ENCODE peak calls at places on chromosome 6, in four cellular contexts. M is body of pancreas, D is small intestine, S is Peyer's patch. U is an unnamed sample. For H3K4me1, the result is how much of the 10 kb centered on the place peaks cover.

GRCh38 chr6:160180706-160181105 is 59.1 kb downstream of the SLC22A1 start:
- DNase-seq in M (no peak), D (no peak), S (no peak), U (no peak)

GRCh38 chr6:3869632-3870527 is 20.7 kb downstream of the FAM50B start:
- DNase-seq in M (peak), D (peak), S (peak), U (peak)

GRCh38 chr6:35203680-35204079 is 10.1 kb upstream of the SCUBE3 start:
- DNase-seq in M (no peak), D (no peak), S (no peak), U (no peak)

GRCh38 chr6:43368517-43369160 is 808 bp downstream of the ZNF318 start:
- DNase-seq in M (peak), D (peak), S (peak), U (peak)

GRCh38 chr6:69816017-69816416 is 19.2 kb upstream of the LMBRD1 start:
- DNase-seq in M (no peak), D (no peak), S (no peak), U (no peak)

GRCh38 chr6:125215252-125215819 is 61.8 kb downstream of the TPD52L1 start:
- DNase-seq in M (no peak), D (no peak), S (no peak), U (no peak)

GRCh38 chr6:37324131-37325033 is 29.4 kb upstream of the RNF8 start:
- DNase-seq in M (no peak), D (peak), S (peak), U (no peak)

GRCh38 chr6:137867685-137868509 is 838 bp downstream of the TNFAIP3 start:
- DNase-seq in M (peak), D (peak), S (peak), U (peak)

GRCh38 chr6:139373928-139374356 is 506 bp downstream of the CITED2 start:
- DNase-seq in M (no peak), D (no peak), S (peak), U (no peak)

GRCh38 chr6:27896398-27896796 is 15.8 kb downstream of the OR2B2 start:
- DNase-seq in M (no peak), D (no peak), S (no peak), U (no peak)

GRCh38 chr6:138972226-138972665 is 15.8 kb downstream of the REPS1 start:
- DNase-seq in M (no peak), D (no peak), S (no peak), U (no peak)

GRCh38 chr6:141488466-141488865 is 644.3 kb upstream of the GJE1 start:
- DNase-seq in M (no peak), D (no peak), S (no peak), U (no peak)

GRCh38 chr6:119535332-119535731 is 185.8 kb upstream of the MAN1A1 start:
- DNase-seq in M (no peak), D (no peak), S (no peak), U (no peak)

GRCh38 chr6:167435209-167435728 is 110.4 kb downstream of the TTLL2 start:
- DNase-seq in M (no peak), D (no peak), S (no peak), U (no peak)

GRCh38 chr6:72650081-72650745 is 28.3 kb downstream of the KCNQ5 start:
- DNase-seq in M (no peak), D (no peak), S (no peak), U (no peak)

GRCh38 chr6:72746276-72746675 is 124.4 kb downstream of the KCNQ5 start:
- DNase-seq in M (no peak), D (no peak), S (no peak), U (no peak)

GRCh38 chr6:157976345-157977175 is 5.1 kb upstream of the SYNJ2 start:
- DNase-seq in M (no peak), D (no peak), S (no peak), U (no peak)

GRCh38 chr6:4367643-4368042 is 232.3 kb upstream of the ECI2 start:
- DNase-seq in M (no peak), D (no peak), S (no peak), U (no peak)

GRCh38 chr6:3321875-3322274 is 63.1 kb downstream of the PSMG4 start:
- DNase-seq in M (no peak), D (no peak), S (no peak), U (no peak)

GRCh38 chr6:111061493-111061892 is 25.8 kb upstream of the SLC16A10 start:
- DNase-seq in M (no peak), D (no peak), S (no peak), U (no peak)

GRCh38 chr6:157170535-157170934 is 152.8 kb downstream of the TMEM242 start:
- DNase-seq in M (no peak), D (no peak), S (no peak), U (no peak)

GRCh38 chr6:104639671-104640070 is 220.0 kb downstream of the HACE1 start:
- DNase-seq in M (no peak), D (no peak), S (no peak), U (no peak)

GRCh38 chr6:20331625-20332024 is 70.1 kb upstream of the E2F3 start:
- DNase-seq in M (no peak), D (no peak), S (no peak), U (no peak)
- H3K4me3 ChIP-seq in M (no peak), D (no peak), S (no peak), U (no peak)

GRCh38 chr6:46637933-46638332 is 14.7 kb downstream of the CYP39A1 start:
- DNase-seq in M (no peak), D (no peak), S (no peak), U (no peak)

GRCh38 chr6:46642928-46643751 is 9.5 kb downstream of the CYP39A1 start:
- DNase-seq in M (no peak), D (no peak), S (no peak), U (no peak)

GRCh38 chr6:46637145-46637544 is 15.5 kb downstream of the CYP39A1 start:
- DNase-seq in M (no peak), D (no peak), S (no peak), U (no peak)

GRCh38 chr6:46635462-46635861 is 17.2 kb downstream of the CYP39A1 start:
- DNase-seq in M (no peak), D (no peak), S (no peak), U (no peak)

DNA sequence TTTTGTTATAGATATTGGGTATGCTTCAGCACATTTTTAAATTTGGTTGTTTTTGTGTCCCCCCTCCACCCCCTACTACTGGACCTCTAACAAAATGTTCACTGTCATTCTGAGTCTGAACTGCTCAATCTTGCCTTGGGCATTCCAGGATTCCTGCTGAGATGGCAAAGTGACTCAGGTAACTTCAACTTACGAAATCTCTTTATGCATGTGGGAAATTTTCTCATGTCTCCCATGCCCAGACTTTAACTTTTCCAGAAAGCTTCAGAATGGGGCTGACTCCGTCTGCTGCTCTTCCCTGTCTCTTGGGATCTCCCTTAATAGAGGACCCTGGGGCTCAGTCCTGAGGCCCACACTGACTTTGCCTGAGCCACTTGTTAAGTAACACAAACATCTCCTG is 14.0 kb downstream of the CYP39A1 start:
- DNase-seq in M (no peak), D (no peak), S (no peak), U (no peak)
- H3K4me1 ChIP-seq in M (under half), D (under half), S (under half), U (under half)

DNA sequence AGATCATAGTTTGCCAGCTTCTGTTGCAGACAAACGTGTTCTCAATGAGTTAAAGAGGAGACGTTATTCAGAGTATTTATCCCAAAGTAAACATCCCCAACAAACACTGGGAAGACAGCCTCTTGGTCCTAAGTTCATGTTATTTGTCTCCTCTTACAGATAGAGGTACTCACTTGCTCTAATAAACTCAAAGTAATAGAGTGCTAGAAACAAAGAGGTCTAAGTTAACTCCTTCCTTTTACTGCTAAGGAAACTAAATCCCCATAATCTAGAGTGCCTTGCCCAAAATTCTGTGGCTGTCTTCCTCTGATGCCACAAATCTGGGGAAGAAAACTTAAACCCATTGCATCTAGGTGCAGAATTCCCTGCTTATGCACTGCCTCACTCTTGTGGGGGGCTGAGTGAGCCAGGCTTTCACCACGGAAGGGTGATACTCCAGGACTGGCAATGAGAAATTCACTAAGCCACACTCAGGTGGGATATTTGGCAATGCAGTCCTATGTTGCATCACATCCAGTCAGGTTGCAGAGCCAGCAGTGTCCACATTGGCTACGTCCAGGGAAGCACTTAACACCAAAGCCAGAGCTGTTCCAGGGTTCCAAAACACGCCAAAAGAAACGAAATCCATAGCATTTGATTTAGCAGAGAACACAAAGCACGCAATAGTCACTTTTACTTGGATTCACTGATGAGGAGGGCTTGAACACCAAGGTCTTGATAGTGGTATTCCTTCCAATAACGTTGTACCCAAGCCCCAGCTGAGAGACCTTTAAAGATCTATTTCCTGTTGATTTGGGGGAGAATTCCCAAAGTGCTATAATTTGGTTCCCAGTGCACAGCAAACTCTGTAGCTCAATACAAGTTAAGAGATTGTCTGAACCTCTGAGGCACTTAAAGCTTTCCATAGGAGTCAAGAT is 81.0 kb upstream of the FOXQ1 start:
- DNase-seq in M (no peak), D (no peak), S (no peak), U (no peak)
- H3K4me3 ChIP-seq in M (no peak), D (no peak), S (no peak), U (no peak)

GRCh38 chr6:85458184-85458583 is 8.3 kb downstream of the NT5E start:
- DNase-seq in M (no peak), D (no peak), S (no peak), U (no peak)
- H3K4me1 ChIP-seq in M (under half), D (under half), S (under half), U (under half)

DNA sequence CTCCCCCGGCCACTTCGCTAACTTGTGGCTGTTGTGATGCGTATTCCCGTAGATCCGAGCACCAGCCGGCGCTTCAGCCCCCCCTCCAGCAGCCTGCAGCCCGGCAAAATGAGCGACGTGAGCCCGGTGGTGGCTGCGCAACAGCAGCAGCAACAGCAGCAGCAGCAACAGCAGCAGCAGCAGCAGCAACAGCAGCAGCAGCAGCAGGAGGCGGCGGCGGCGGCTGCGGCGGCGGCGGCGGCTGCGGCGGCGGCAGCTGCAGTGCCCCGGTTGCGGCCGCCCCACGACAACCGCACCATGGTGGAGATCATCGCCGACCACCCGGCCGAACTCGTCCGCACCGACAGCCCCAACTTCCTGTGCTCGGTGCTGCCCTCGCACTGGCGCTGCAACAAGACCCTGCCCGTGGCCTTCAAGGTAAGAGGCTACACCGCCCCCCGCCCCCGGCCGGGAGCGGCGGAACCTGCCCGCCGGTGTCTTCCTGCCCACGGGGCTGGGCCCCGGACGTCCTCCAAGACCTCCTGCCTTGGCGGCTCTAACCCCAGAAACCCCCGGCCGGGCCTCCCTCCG is 44.9 kb upstream of the SUPT3H start:
- DNase-seq in M (peak), D (no peak), S (peak), U (peak)
- H3K4me3 ChIP-seq in M (peak), D (peak), S (peak), U (peak)

DNA sequence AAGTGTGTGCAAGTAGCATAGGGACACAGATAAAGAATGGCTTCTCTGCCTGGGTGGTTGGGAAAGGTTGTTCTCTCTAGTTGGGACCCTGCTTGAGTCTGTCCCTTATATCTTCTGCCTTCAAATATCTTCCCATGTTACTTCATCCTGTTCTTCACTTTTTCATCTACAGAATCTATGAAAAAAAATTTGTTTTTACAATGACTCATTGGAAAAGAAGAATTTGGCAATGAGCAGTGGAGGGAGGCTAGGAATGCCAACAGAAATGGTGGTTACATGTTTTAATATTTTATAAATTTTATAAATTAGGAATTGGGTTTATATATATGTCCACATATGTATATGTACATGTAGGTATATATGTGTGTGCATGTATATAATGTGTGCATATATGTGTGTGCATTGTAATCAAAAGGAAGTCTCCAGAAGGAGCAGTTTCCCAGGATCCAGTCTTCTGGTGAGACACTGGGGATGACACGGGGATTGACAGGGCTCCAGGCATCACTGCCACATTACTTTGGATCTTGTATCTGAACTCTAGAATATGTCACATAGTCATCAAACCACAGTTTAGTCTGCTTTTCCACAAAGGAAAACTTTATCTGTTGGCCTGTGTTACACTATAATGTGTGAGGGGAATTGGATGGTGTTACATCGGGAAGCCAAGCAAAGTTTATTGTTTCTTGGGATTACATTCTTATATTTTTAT is 75.3 kb upstream of the RIPOR2 start:
- DNase-seq in M (no peak), D (no peak), S (no peak), U (no peak)
- H3K4me1 ChIP-seq in M (under half), D (under half), S (under half), U (under half)

GRCh38 chr6:130466744-130467052 is 100.9 kb downstream of the TMEM200A start:
- DNase-seq in M (no peak), D (no peak), S (no peak), U (no peak)

GRCh38 chr6:130470777-130471176 is 105.0 kb downstream of the TMEM200A start:
- DNase-seq in M (no peak), D (no peak), S (no peak), U (no peak)

GRCh38 chr6:130467595-130467994 is 101.8 kb downstream of the TMEM200A start:
- DNase-seq in M (no peak), D (no peak), S (no peak), U (no peak)

GRCh38 chr6:130466052-130466743 is 100.4 kb downstream of the TMEM200A start:
- DNase-seq in M (no peak), D (no peak), S (no peak), U (no peak)

GRCh38 chr6:130467146-130467545 is 101.3 kb downstream of the TMEM200A start:
- DNase-seq in M (no peak), D (peak), S (no peak), U (no peak)
- H3K4me3 ChIP-seq in M (no peak), D (no peak), S (no peak), U (no peak)

GRCh38 chr6:16759646-16760535 is 1.4 kb downstream of the ATXN1 start:
- DNase-seq in M (peak), D (peak), S (peak), U (peak)
- H3K4me1 ChIP-seq in M (under half), D (under half), S (under half), U (under half)

GRCh38 chr6:45504947-45505346 is 127.2 kb upstream of the SUPT3H start:
- DNase-seq in M (no peak), D (no peak), S (no peak), U (no peak)
- H3K4me3 ChIP-seq in M (no peak), D (no peak), S (no peak), U (no peak)

DNA sequence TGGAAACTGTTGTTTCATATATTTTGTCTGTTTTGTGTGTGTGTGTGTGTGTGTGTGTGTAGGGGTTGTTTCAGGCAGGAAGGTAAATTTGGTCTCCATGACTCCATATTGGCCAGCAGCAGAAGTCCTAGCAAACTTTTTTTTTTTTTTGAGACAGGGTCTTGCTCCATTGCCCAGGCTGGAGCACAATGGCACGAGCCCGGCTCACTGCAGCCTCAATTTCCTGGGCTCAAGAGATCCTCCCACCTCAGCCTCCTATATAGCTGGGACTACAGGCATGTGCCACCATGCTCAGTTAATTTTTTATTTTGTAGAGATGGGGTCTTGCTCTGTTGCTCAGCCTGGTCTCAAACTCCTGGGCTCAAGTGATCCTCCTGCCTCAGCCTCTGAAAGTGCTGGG is 75.8 kb downstream of the PRDM1 start:
- DNase-seq in M (no peak), D (no peak), S (no peak), U (no peak)
- H3K4me1 ChIP-seq in M (under half), D (under half), S (under half), U (under half)

U was measured in transverse colon.